ENCODE peak calls at places on chromosome 1, in four cellular contexts. M, W, J and Y are unnamed samples.

GRCh38 chr1:221724931-221725605 is 16.8 kb downstream of the DUSP10 start:
- DNase-seq in W (no peak), J (no peak), M (no peak), Y (no peak)

GRCh38 chr1:211813590-211813989 is 17.0 kb downstream of the LPGAT1 start:
- DNase-seq in J (no peak), W (no peak), M (no peak), Y (no peak)

GRCh38 chr1:212364985-212365384 is 49.7 kb downstream of the PACC1 start:
- DNase-seq in M (no peak), W (no peak), J (no peak), Y (no peak)

GRCh38 chr1:200096774-200097173 is 69.3 kb downstream of the NR5A2 start:
- DNase-seq in W (no peak), M (no peak), J (peak), Y (no peak)

GRCh38 chr1:150751443-150751842 is 14.1 kb downstream of the CTSS start:
- DNase-seq in W (no peak), M (no peak), J (no peak), Y (no peak)

GRCh38 chr1:87436534-87436933 is 107.9 kb downstream of the LMO4 start:
- DNase-seq in W (no peak), J (no peak), M (no peak), Y (no peak)

GRCh38 chr1:199551967-199552565 is 475.4 kb upstream of the NR5A2 start:
- DNase-seq in M (peak), W (peak), J (no peak), Y (peak)

GRCh38 chr1:116853680-116854191 is 56.0 kb upstream of the PTGFRN start:
- DNase-seq in J (no peak), M (no peak), W (peak), Y (no peak)

GRCh38 chr1:64881281-64881680 is 85.1 kb downstream of the JAK1 start:
- DNase-seq in J (no peak), W (no peak), M (no peak), Y (no peak)

GRCh38 chr1:46489638-46490602 is at the start of gene DMBX1:
- DNase-seq in M (peak), W (no peak), J (no peak), Y (peak)

GRCh38 chr1:200699871-200700270 is 30.2 kb upstream of the DDX59 start:
- DNase-seq in J (no peak), W (no peak), M (no peak), Y (no peak)

GRCh38 chr1:6202256-6202655 is 2.9 kb upstream of the RPL22 start:
- DNase-seq in J (no peak), M (no peak), W (no peak), Y (no peak)

GRCh38 chr1:183991360-183992155 is 46.0 kb downstream of the COLGALT2 start:
- DNase-seq in M (no peak), J (no peak), W (no peak), Y (no peak)

GRCh38 chr1:233627376-233627775 is 13.5 kb downstream of the KCNK1 start:
- DNase-seq in W (no peak), J (no peak), M (peak), Y (no peak)

GRCh38 chr1:228037401-228038386 is 30.9 kb downstream of the WNT3A start:
- DNase-seq in M (no peak), J (no peak), W (no peak), Y (peak)

GRCh38 chr1:242184955-242185354 is 186.1 kb upstream of the MAP1LC3C start:
- DNase-seq in J (no peak), W (no peak), M (no peak), Y (no peak)

GRCh38 chr1:18840145-18840544 is 19.3 kb downstream of the TAS1R2 start:
- DNase-seq in W (no peak), M (no peak), J (no peak), Y (no peak)

GRCh38 chr1:114130846-114131525 is 22.7 kb downstream of the SYT6 start:
- DNase-seq in J (peak), M (no peak), W (no peak), Y (no peak)

GRCh38 chr1:168116327-168116799 is 20.4 kb downstream of the GPR161 start:
- DNase-seq in M (no peak), W (no peak), J (no peak), Y (no peak)

GRCh38 chr1:113701429-113701828 is 57.9 kb downstream of the PHTF1 start:
- DNase-seq in M (no peak), W (no peak), J (no peak), Y (peak)

GRCh38 chr1:88188038-88188437 is 496.0 kb upstream of the PKN2 start:
- DNase-seq in M (no peak), J (no peak), W (no peak), Y (no peak)

GRCh38 chr1:54975709-54976108 is 4.7 kb upstream of the TMEM61 start:
- DNase-seq in W (no peak), J (no peak), M (no peak), Y (no peak)

GRCh38 chr1:240417317-240417716 is 194.6 kb downstream of the GREM2 start:
- DNase-seq in J (no peak), W (no peak), M (no peak), Y (no peak)

GRCh38 chr1:236868625-236869467 is 73.8 kb downstream of the MTR start:
- DNase-seq in J (peak), M (peak), W (peak), Y (peak)

GRCh38 chr1:150928286-150928685 is 2.1 kb downstream of the SETDB1 start:
- DNase-seq in J (no peak), M (no peak), W (no peak), Y (no peak)

GRCh38 chr1:182739545-182739944 is 50.0 kb upstream of the NPL start:
- DNase-seq in M (peak), J (no peak), W (peak), Y (peak)

GRCh38 chr1:48853006-48853405 is 76.3 kb upstream of the BEND5 start:
- DNase-seq in W (no peak), J (no peak), M (no peak), Y (no peak)
- TF ChIP-seq CREM in W (no peak), J (no peak), M (no peak), Y (no peak)

DNA sequence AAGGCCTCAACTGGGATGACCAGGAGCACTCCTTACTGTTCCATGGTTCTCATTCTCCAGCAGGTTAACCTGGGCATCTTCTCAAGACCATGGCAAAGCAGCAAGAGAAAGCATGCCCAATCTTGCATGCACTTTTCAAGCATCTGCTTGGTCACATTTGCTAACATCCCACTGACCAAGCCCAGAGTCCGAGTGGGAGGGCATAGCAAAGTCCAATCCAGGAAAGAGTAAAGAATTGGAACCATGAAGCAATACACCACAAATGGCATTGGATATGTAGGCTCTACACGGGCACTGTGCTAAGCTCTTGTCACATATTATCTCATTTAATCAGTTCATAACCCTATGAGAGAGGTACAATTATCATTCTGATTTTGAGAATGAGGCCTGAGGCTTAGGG is 73.6 kb downstream of the PAPPA2 start:
- DNase-seq in W (no peak), J (no peak), M (no peak), Y (no peak)
- TF ChIP-seq CREM in W (no peak), J (no peak), M (no peak), Y (no peak)

GRCh38 chr1:9881838-9882249 is 28.2 kb downstream of the CTNNBIP1 start:
- DNase-seq in M (no peak), W (no peak), J (no peak), Y (no peak)

GRCh38 chr1:9882945-9883303 is 27.1 kb downstream of the CTNNBIP1 start:
- DNase-seq in M (no peak), J (no peak), W (no peak), Y (no peak)

GRCh38 chr1:9884805-9885204 is 25.3 kb downstream of the CTNNBIP1 start:
- DNase-seq in J (no peak), W (no peak), M (no peak), Y (no peak)

GRCh38 chr1:9882296-9882944 is 27.6 kb downstream of the CTNNBIP1 start:
- DNase-seq in W (no peak), J (no peak), M (no peak), Y (no peak)

DNA sequence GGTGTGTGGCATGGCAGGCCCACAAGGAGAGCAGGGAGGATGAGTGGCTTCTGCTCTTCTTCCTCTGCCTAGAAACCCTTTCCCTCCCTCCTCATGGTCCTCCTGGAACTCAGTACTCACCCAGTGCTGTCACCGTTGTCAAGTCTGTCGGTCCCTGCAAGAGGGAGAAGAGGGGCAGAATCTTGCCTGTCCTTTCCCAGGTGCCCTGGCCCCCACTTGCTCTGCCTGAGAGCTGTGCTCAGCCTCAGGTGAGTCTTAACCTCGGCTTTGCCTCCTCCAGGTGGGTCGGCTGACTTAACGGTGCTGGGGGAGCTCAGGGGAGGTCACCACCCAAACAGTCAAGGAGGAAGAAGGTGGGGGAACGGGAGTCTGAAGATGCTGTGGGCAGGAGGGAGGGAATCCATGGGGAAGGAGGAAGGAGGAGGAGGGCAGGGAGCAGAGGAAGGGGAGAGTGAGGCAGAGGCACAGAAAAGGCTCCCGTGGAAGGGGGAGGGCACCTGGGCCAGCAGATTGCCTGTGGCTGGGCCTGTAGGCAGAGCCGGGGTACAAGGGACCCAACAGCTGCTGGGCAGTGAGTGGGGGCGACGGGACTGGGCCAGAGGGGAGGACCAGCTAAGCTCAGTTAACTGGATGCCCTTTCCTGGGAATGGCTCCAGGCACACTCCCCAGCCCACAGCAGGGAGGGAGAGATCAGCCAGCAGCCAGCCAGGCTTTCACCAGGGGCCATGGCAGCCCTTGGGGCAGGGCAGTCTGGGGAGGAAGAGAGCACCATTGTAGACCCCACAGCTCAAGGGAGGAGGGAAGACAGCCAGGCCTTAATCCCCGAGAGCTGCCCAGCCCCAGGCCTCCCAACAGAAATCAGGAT is 26.3 kb downstream of the CTNNBIP1 start:
- DNase-seq in J (no peak), M (no peak), W (no peak), Y (no peak)
- TF ChIP-seq CREM in J (no peak), M (no peak), W (no peak), Y (no peak)

GRCh38 chr1:210396541-210396940 is 67.8 kb downstream of the HHAT start:
- DNase-seq in J (no peak), M (no peak), W (no peak), Y (no peak)

GRCh38 chr1:210397681-210398080 is 69.0 kb downstream of the HHAT start:
- DNase-seq in J (no peak), M (no peak), W (no peak), Y (no peak)

GRCh38 chr1:210400043-210400840 is 71.5 kb downstream of the HHAT start:
- DNase-seq in W (peak), J (peak), M (peak), Y (peak)

GRCh38 chr1:210397252-210397651 is 68.5 kb downstream of the HHAT start:
- DNase-seq in W (no peak), J (no peak), M (no peak), Y (no peak)

GRCh38 chr1:210394281-210394798 is 65.6 kb downstream of the HHAT start:
- DNase-seq in W (no peak), J (peak), M (no peak), Y (no peak)
- TF ChIP-seq CREM in W (no peak), J (no peak), M (no peak), Y (no peak)